ENCODE peak calls at places on chromosome 7, in ten cellular contexts. One of them, this sample, is unnamed.

GRCh38 chr7:24760968-24761367 is 3.7 kb upstream of the GSDME start:
- DNase-seq in BE2C: no peak
- DNase-seq in SK-MEL-5: no peak
- DNase-seq in coronary artery: no peak
- DNase-seq in neuronal stem cell: no peak
- DNase-seq in left ventricle myocardium inferior: no peak
- DNase-seq in ascending aorta: no peak
- DNase-seq in LoVo: no peak
- DNase-seq in HT-29: no peak
- DNase-seq in GM12865: no peak
- DNase-seq in this sample: no peak

GRCh38 chr7:150897502-150898474 is 45.5 kb downstream of the AOC1 start:
- DNase-seq in GM12865: peak; percentile 71
- DNase-seq in ascending aorta: no peak
- DNase-seq in coronary artery: no peak
- DNase-seq in left ventricle myocardium inferior: no peak
- DNase-seq in LoVo: no peak
- DNase-seq in neuronal stem cell: no peak
- DNase-seq in SK-MEL-5: no peak
- DNase-seq in BE2C: no peak
- DNase-seq in HT-29: no peak
- DNase-seq in this sample: no peak

GRCh38 chr7:78019457-78020130 is 221.0 kb downstream of the PHTF2 start:
- DNase-seq in coronary artery: peak; percentile 96
- DNase-seq in SK-MEL-5: peak; percentile 60
- DNase-seq in BE2C: peak; percentile 97
- DNase-seq in ascending aorta: peak; percentile 69
- DNase-seq in GM12865: peak; percentile 80
- DNase-seq in left ventricle myocardium inferior: peak; percentile 94
- DNase-seq in LoVo: peak; percentile 40
- DNase-seq in HT-29: peak; percentile 65
- DNase-seq in neuronal stem cell: peak; percentile 70
- DNase-seq in this sample: peak; percentile 86

GRCh38 chr7:4204530-4205165 is 477.4 kb upstream of the FOXK1 start:
- DNase-seq in neuronal stem cell: no peak
- DNase-seq in LoVo: no peak
- DNase-seq in GM12865: no peak
- DNase-seq in left ventricle myocardium inferior: no peak
- DNase-seq in HT-29: no peak
- DNase-seq in coronary artery: no peak
- DNase-seq in BE2C: no peak
- DNase-seq in SK-MEL-5: no peak
- DNase-seq in ascending aorta: no peak
- DNase-seq in this sample: no peak

GRCh38 chr7:125668321-125668993 is 738.8 kb upstream of the POT1 start:
- DNase-seq in SK-MEL-5: no peak
- DNase-seq in ascending aorta: no peak
- DNase-seq in left ventricle myocardium inferior: no peak
- DNase-seq in coronary artery: no peak
- DNase-seq in BE2C: no peak
- DNase-seq in GM12865: no peak
- DNase-seq in neuronal stem cell: no peak
- DNase-seq in LoVo: no peak
- DNase-seq in HT-29: no peak
- DNase-seq in this sample: no peak

GRCh38 chr7:140260767-140261486 is 84.1 kb upstream of the KDM7A start:
- DNase-seq in ascending aorta: no peak
- DNase-seq in neuronal stem cell: no peak
- DNase-seq in GM12865: no peak
- DNase-seq in HT-29: no peak
- DNase-seq in coronary artery: no peak
- DNase-seq in SK-MEL-5: peak; percentile 44
- DNase-seq in LoVo: no peak
- DNase-seq in BE2C: no peak
- DNase-seq in left ventricle myocardium inferior: no peak
- DNase-seq in this sample: peak; percentile 28

GRCh38 chr7:106029941-106030340 is 66.9 kb downstream of the CDHR3 start:
- DNase-seq in coronary artery: no peak
- DNase-seq in BE2C: no peak
- DNase-seq in LoVo: no peak
- DNase-seq in SK-MEL-5: no peak
- DNase-seq in GM12865: no peak
- DNase-seq in HT-29: peak; percentile 40
- DNase-seq in left ventricle myocardium inferior: no peak
- DNase-seq in ascending aorta: no peak
- DNase-seq in neuronal stem cell: no peak
- DNase-seq in this sample: no peak

GRCh38 chr7:5216931-5217330 is 26.9 kb downstream of the WIPI2 start:
- DNase-seq in ascending aorta: no peak
- DNase-seq in SK-MEL-5: no peak
- DNase-seq in GM12865: no peak
- DNase-seq in LoVo: no peak
- DNase-seq in left ventricle myocardium inferior: no peak
- DNase-seq in coronary artery: no peak
- DNase-seq in BE2C: no peak
- DNase-seq in neuronal stem cell: no peak
- DNase-seq in HT-29: no peak
- DNase-seq in this sample: no peak

GRCh38 chr7:105188201-105188600 is 174.2 kb downstream of the KMT2E start:
- DNase-seq in left ventricle myocardium inferior: no peak
- DNase-seq in SK-MEL-5: no peak
- DNase-seq in BE2C: no peak
- DNase-seq in neuronal stem cell: no peak
- DNase-seq in HT-29: no peak
- DNase-seq in coronary artery: no peak
- DNase-seq in ascending aorta: no peak
- DNase-seq in LoVo: no peak
- DNase-seq in GM12865: no peak
- DNase-seq in this sample: no peak

GRCh38 chr7:127920787-127921438 is 110.3 kb downstream of the LRRC4 start:
- DNase-seq in coronary artery: no peak
- DNase-seq in HT-29: no peak
- DNase-seq in neuronal stem cell: no peak
- DNase-seq in SK-MEL-5: peak; percentile 43
- DNase-seq in BE2C: no peak
- DNase-seq in GM12865: no peak
- DNase-seq in LoVo: no peak
- DNase-seq in left ventricle myocardium inferior: no peak
- DNase-seq in ascending aorta: no peak
- DNase-seq in this sample: no peak

GRCh38 chr7:156932006-156932405 is 17.5 kb upstream of the NOM1 start:
- DNase-seq in BE2C: no peak
- DNase-seq in HT-29: no peak
- DNase-seq in SK-MEL-5: no peak
- DNase-seq in GM12865: no peak
- DNase-seq in LoVo: no peak
- DNase-seq in coronary artery: no peak
- DNase-seq in ascending aorta: no peak
- DNase-seq in left ventricle myocardium inferior: no peak
- DNase-seq in neuronal stem cell: no peak
- DNase-seq in this sample: no peak

GRCh38 chr7:128174391-128174790 is 66.7 kb upstream of the LEP start:
- DNase-seq in SK-MEL-5: no peak
- DNase-seq in HT-29: no peak
- DNase-seq in left ventricle myocardium inferior: no peak
- DNase-seq in GM12865: no peak
- DNase-seq in BE2C: no peak
- DNase-seq in coronary artery: no peak
- DNase-seq in LoVo: no peak
- DNase-seq in ascending aorta: no peak
- DNase-seq in neuronal stem cell: no peak
- DNase-seq in this sample: no peak

GRCh38 chr7:5622286-5622685 is 159.2 kb downstream of the RNF216 start:
- DNase-seq in GM12865: no peak
- DNase-seq in ascending aorta: no peak
- DNase-seq in SK-MEL-5: no peak
- DNase-seq in HT-29: no peak
- DNase-seq in LoVo: no peak
- DNase-seq in BE2C: no peak
- DNase-seq in neuronal stem cell: no peak
- DNase-seq in coronary artery: no peak
- DNase-seq in left ventricle myocardium inferior: no peak
- DNase-seq in this sample: no peak

GRCh38 chr7:86643478-86644281 is at the start of gene GRM3:
- DNase-seq in neuronal stem cell: peak; percentile 91
- DNase-seq in HT-29: no peak
- DNase-seq in coronary artery: no peak
- DNase-seq in BE2C: peak; percentile 42
- DNase-seq in left ventricle myocardium inferior: peak; percentile 24
- DNase-seq in SK-MEL-5: peak; percentile 23
- DNase-seq in LoVo: no peak
- DNase-seq in ascending aorta: no peak
- DNase-seq in GM12865: no peak
- DNase-seq in this sample: peak; percentile 13

GRCh38 chr7:68729361-68729760 is 868.9 kb upstream of the AUTS2 start:
- DNase-seq in LoVo: no peak
- DNase-seq in ascending aorta: no peak
- DNase-seq in neuronal stem cell: no peak
- DNase-seq in left ventricle myocardium inferior: peak; percentile 16
- DNase-seq in BE2C: no peak
- DNase-seq in coronary artery: no peak
- DNase-seq in SK-MEL-5: no peak
- DNase-seq in HT-29: no peak
- DNase-seq in GM12865: no peak
- DNase-seq in this sample: no peak